ENCODE peak calls at places on chromosomes 11 and 22, in six cellular contexts. One of them, this sample, is unnamed.

GRCh38 chr11:100031973-100032372 is 655.1 kb upstream of the ARHGAP42 start:
- DNase-seq in colonic mucosa: no peak
- DNase-seq in stimulated activated CD4-positive, alpha-beta T cell treated with anti-CD3 and anti-CD28 coated beads, Interleukin-12 subunit alpha, Interleukin-12 subunit beta, amount 100 ng/mL, for 24 hours: no peak
- DNase-seq in adipocyte: no peak
- DNase-seq in osteoblast: no peak
- DNase-seq in endothelial cell of umbilical vein: no peak
- DNase-seq in this sample: no peak

GRCh38 chr11:95358516-95359322 is 127.7 kb upstream of the SESN3 start:
- DNase-seq in osteoblast: no peak
- DNase-seq in colonic mucosa: no peak
- DNase-seq in adipocyte: no peak
- DNase-seq in stimulated activated CD4-positive, alpha-beta T cell treated with anti-CD3 and anti-CD28 coated beads, Interleukin-12 subunit alpha, Interleukin-12 subunit beta, amount 100 ng/mL, for 24 hours: no peak
- DNase-seq in endothelial cell of umbilical vein: no peak
- DNase-seq in this sample: no peak

GRCh38 chr22:27642104-27642800 is 159.3 kb downstream of the MN1 start:
- DNase-seq in osteoblast: no peak
- DNase-seq in adipocyte: no peak
- DNase-seq in colonic mucosa: no peak
- DNase-seq in stimulated activated CD4-positive, alpha-beta T cell treated with anti-CD3 and anti-CD28 coated beads, Interleukin-12 subunit alpha, Interleukin-12 subunit beta, amount 100 ng/mL, for 24 hours: no peak
- DNase-seq in endothelial cell of umbilical vein: no peak
- DNase-seq in this sample: no peak

GRCh38 chr11:74605403-74605802 is 13.0 kb downstream of the POLD3 start:
- DNase-seq in adipocyte: no peak
- DNase-seq in osteoblast: no peak
- DNase-seq in colonic mucosa: no peak
- DNase-seq in endothelial cell of umbilical vein: no peak
- DNase-seq in stimulated activated CD4-positive, alpha-beta T cell treated with anti-CD3 and anti-CD28 coated beads, Interleukin-12 subunit alpha, Interleukin-12 subunit beta, amount 100 ng/mL, for 24 hours: no peak
- DNase-seq in this sample: no peak

GRCh38 chr22:35437038-35437437 is 37.1 kb downstream of the MCM5 start:
- DNase-seq in colonic mucosa: no peak
- DNase-seq in endothelial cell of umbilical vein: no peak
- DNase-seq in adipocyte: no peak
- DNase-seq in stimulated activated CD4-positive, alpha-beta T cell treated with anti-CD3 and anti-CD28 coated beads, Interleukin-12 subunit alpha, Interleukin-12 subunit beta, amount 100 ng/mL, for 24 hours: peak; percentile 8
- DNase-seq in osteoblast: peak; percentile 83
- DNase-seq in this sample: no peak

GRCh38 chr11:20443596-20443995 is 56.1 kb downstream of the PRMT3 start:
- DNase-seq in stimulated activated CD4-positive, alpha-beta T cell treated with anti-CD3 and anti-CD28 coated beads, Interleukin-12 subunit alpha, Interleukin-12 subunit beta, amount 100 ng/mL, for 24 hours: no peak
- DNase-seq in endothelial cell of umbilical vein: peak; percentile 42
- DNase-seq in adipocyte: peak; percentile 45
- DNase-seq in osteoblast: peak; percentile 1
- DNase-seq in colonic mucosa: no peak
- DNase-seq in this sample: peak; percentile 3

GRCh38 chr22:19483481-19484244 is 3.9 kb downstream of the CDC45 start:
- DNase-seq in adipocyte: no peak
- DNase-seq in endothelial cell of umbilical vein: peak; percentile 96
- DNase-seq in colonic mucosa: no peak
- DNase-seq in stimulated activated CD4-positive, alpha-beta T cell treated with anti-CD3 and anti-CD28 coated beads, Interleukin-12 subunit alpha, Interleukin-12 subunit beta, amount 100 ng/mL, for 24 hours: no peak
- DNase-seq in osteoblast: no peak
- DNase-seq in this sample: peak; percentile 82

GRCh38 chr22:32660292-32660691 is 141.2 kb upstream of the TIMP3 start:
- DNase-seq in stimulated activated CD4-positive, alpha-beta T cell treated with anti-CD3 and anti-CD28 coated beads, Interleukin-12 subunit alpha, Interleukin-12 subunit beta, amount 100 ng/mL, for 24 hours: peak; percentile 53
- DNase-seq in adipocyte: peak; percentile 85
- DNase-seq in colonic mucosa: peak; percentile 74
- DNase-seq in osteoblast: peak; percentile 92
- DNase-seq in endothelial cell of umbilical vein: no peak
- DNase-seq in this sample: no peak

GRCh38 chr11:85827768-85828639 is 17.1 kb upstream of the SYTL2 start:
- DNase-seq in colonic mucosa: no peak
- DNase-seq in stimulated activated CD4-positive, alpha-beta T cell treated with anti-CD3 and anti-CD28 coated beads, Interleukin-12 subunit alpha, Interleukin-12 subunit beta, amount 100 ng/mL, for 24 hours: no peak
- DNase-seq in osteoblast: peak; percentile 90
- DNase-seq in endothelial cell of umbilical vein: peak; percentile 75
- DNase-seq in adipocyte: peak; percentile 79
- DNase-seq in this sample: no peak

GRCh38 chr11:102994101-102994500 is 38.6 kb upstream of the MMP13 start:
- DNase-seq in colonic mucosa: no peak
- DNase-seq in endothelial cell of umbilical vein: no peak
- DNase-seq in osteoblast: no peak
- DNase-seq in adipocyte: no peak
- DNase-seq in stimulated activated CD4-positive, alpha-beta T cell treated with anti-CD3 and anti-CD28 coated beads, Interleukin-12 subunit alpha, Interleukin-12 subunit beta, amount 100 ng/mL, for 24 hours: no peak
- DNase-seq in this sample: no peak

GRCh38 chr11:115197031-115197430 is 307.2 kb downstream of the CADM1 start:
- DNase-seq in stimulated activated CD4-positive, alpha-beta T cell treated with anti-CD3 and anti-CD28 coated beads, Interleukin-12 subunit alpha, Interleukin-12 subunit beta, amount 100 ng/mL, for 24 hours: no peak
- DNase-seq in colonic mucosa: no peak
- DNase-seq in adipocyte: no peak
- DNase-seq in osteoblast: no peak
- DNase-seq in endothelial cell of umbilical vein: no peak
- DNase-seq in this sample: no peak

GRCh38 chr11:16052750-16053149 is 303.6 kb downstream of the SOX6 start:
- DNase-seq in endothelial cell of umbilical vein: no peak
- DNase-seq in stimulated activated CD4-positive, alpha-beta T cell treated with anti-CD3 and anti-CD28 coated beads, Interleukin-12 subunit alpha, Interleukin-12 subunit beta, amount 100 ng/mL, for 24 hours: no peak
- DNase-seq in colonic mucosa: no peak
- DNase-seq in osteoblast: no peak
- DNase-seq in adipocyte: no peak
- DNase-seq in this sample: no peak

GRCh38 chr11:65558785-65559509 is 788 bp upstream of the LTBP3 start:
- DNase-seq in adipocyte: peak; percentile 65
- DNase-seq in osteoblast: peak; percentile 95
- DNase-seq in endothelial cell of umbilical vein: peak; percentile 72
- DNase-seq in stimulated activated CD4-positive, alpha-beta T cell treated with anti-CD3 and anti-CD28 coated beads, Interleukin-12 subunit alpha, Interleukin-12 subunit beta, amount 100 ng/mL, for 24 hours: no peak
- DNase-seq in colonic mucosa: peak; percentile 48
- DNase-seq in this sample: no peak

GRCh38 chr11:61498767-61499341 is 9.7 kb upstream of the LRRC10B start:
- DNase-seq in colonic mucosa: no peak
- DNase-seq in stimulated activated CD4-positive, alpha-beta T cell treated with anti-CD3 and anti-CD28 coated beads, Interleukin-12 subunit alpha, Interleukin-12 subunit beta, amount 100 ng/mL, for 24 hours: no peak
- DNase-seq in endothelial cell of umbilical vein: no peak
- DNase-seq in adipocyte: no peak
- DNase-seq in osteoblast: peak; percentile 69
- DNase-seq in this sample: no peak

GRCh38 chr11:6736495-6737121 is 35.2 kb downstream of the OR2AG2 start:
- DNase-seq in stimulated activated CD4-positive, alpha-beta T cell treated with anti-CD3 and anti-CD28 coated beads, Interleukin-12 subunit alpha, Interleukin-12 subunit beta, amount 100 ng/mL, for 24 hours: no peak
- DNase-seq in adipocyte: no peak
- DNase-seq in osteoblast: no peak
- DNase-seq in colonic mucosa: no peak
- DNase-seq in endothelial cell of umbilical vein: no peak
- DNase-seq in this sample: no peak

GRCh38 chr11:25928076-25928475 is 403.9 kb upstream of the ANO3 start:
- DNase-seq in stimulated activated CD4-positive, alpha-beta T cell treated with anti-CD3 and anti-CD28 coated beads, Interleukin-12 subunit alpha, Interleukin-12 subunit beta, amount 100 ng/mL, for 24 hours: no peak
- DNase-seq in adipocyte: no peak
- DNase-seq in colonic mucosa: no peak
- DNase-seq in endothelial cell of umbilical vein: no peak
- DNase-seq in osteoblast: no peak
- DNase-seq in this sample: no peak

GRCh38 chr11:1870721-1871466 is 18.0 kb downstream of the LSP1 start:
- DNase-seq in colonic mucosa: no peak
- DNase-seq in endothelial cell of umbilical vein: no peak
- DNase-seq in osteoblast: no peak
- DNase-seq in stimulated activated CD4-positive, alpha-beta T cell treated with anti-CD3 and anti-CD28 coated beads, Interleukin-12 subunit alpha, Interleukin-12 subunit beta, amount 100 ng/mL, for 24 hours: no peak
- DNase-seq in adipocyte: no peak
- DNase-seq in this sample: no peak

GRCh38 chr11:110429614-110430266 is at the start of gene FDX1:
- DNase-seq in adipocyte: peak; percentile 90
- DNase-seq in osteoblast: peak; percentile 94
- DNase-seq in endothelial cell of umbilical vein: peak; percentile 84
- DNase-seq in colonic mucosa: peak; percentile 86
- DNase-seq in stimulated activated CD4-positive, alpha-beta T cell treated with anti-CD3 and anti-CD28 coated beads, Interleukin-12 subunit alpha, Interleukin-12 subunit beta, amount 100 ng/mL, for 24 hours: peak; percentile 76
- DNase-seq in this sample: peak; percentile 37

GRCh38 chr22:27507066-27507715 is 294.4 kb downstream of the MN1 start:
- DNase-seq in adipocyte: peak; percentile 26
- DNase-seq in endothelial cell of umbilical vein: peak; percentile 93
- DNase-seq in stimulated activated CD4-positive, alpha-beta T cell treated with anti-CD3 and anti-CD28 coated beads, Interleukin-12 subunit alpha, Interleukin-12 subunit beta, amount 100 ng/mL, for 24 hours: no peak
- DNase-seq in colonic mucosa: no peak
- DNase-seq in osteoblast: peak; percentile 62
- DNase-seq in this sample: peak; percentile 66

GRCh38 chr11:45079075-45079444 is 67.4 kb upstream of the PRDM11 start:
- DNase-seq in colonic mucosa: no peak
- DNase-seq in osteoblast: no peak
- DNase-seq in stimulated activated CD4-positive, alpha-beta T cell treated with anti-CD3 and anti-CD28 coated beads, Interleukin-12 subunit alpha, Interleukin-12 subunit beta, amount 100 ng/mL, for 24 hours: no peak
- DNase-seq in adipocyte: no peak
- DNase-seq in endothelial cell of umbilical vein: no peak
- DNase-seq in this sample: no peak

This sample was measured in pulmonary artery endothelial cell.